ENCODE peak calls at places on chromosomes 3 and 15, in four cellular contexts. W is activated CD8-positive, alpha-beta memory T cell treated with anti-CD3 and anti-CD28 coated beads for 1 hour; C is activated CD4-positive, alpha-beta T cell treated with anti-CD3 and anti-CD28 coated beads for 36 hours; J is neural crest cell. H is an unnamed sample.
A peak's percentile ranks its signal among the peaks of the same experiment; 100 is the strongest.

GRCh38 chr3:5022966-5023776 is 43.9 kb downstream of the BHLHE40 start:
- DNase-seq in W (no peak), C (peak; percentile 62), J (no peak), H (peak; percentile 98)

GRCh38 chr3:151869186-151869585 is 4.3 kb upstream of the SUCNR1 start:
- DNase-seq in W (no peak), C (no peak), J (no peak), H (no peak)

GRCh38 chr3:61464785-61465184 is 96.6 kb upstream of the PTPRG start:
- DNase-seq in W (no peak), C (no peak), J (no peak), H (no peak)

GRCh38 chr3:149003653-149004305 is 12.4 kb downstream of the GYG1 start:
- DNase-seq in W (no peak), C (peak; percentile 37), J (no peak), H (no peak)

GRCh38 chr3:29338377-29338776 is 57.5 kb downstream of the RBMS3 start:
- DNase-seq in W (no peak), C (no peak), J (no peak), H (no peak)

GRCh38 chr3:141498592-141499223 is 11.9 kb downstream of the RASA2 start:
- DNase-seq in W (peak; percentile 62), C (peak; percentile 90), J (no peak), H (no peak)

GRCh38 chr15:76393614-76394013 is 57.0 kb downstream of the ISL2 start:
- DNase-seq in W (no peak), C (no peak), J (no peak), H (no peak)

GRCh38 chr3:154473769-154474168 is 43.8 kb upstream of the GPR149 start:
- DNase-seq in W (no peak), C (no peak), J (no peak), H (no peak)

GRCh38 chr15:83585770-83586169 is 68.2 kb upstream of the ADAMTSL3 start:
- DNase-seq in W (no peak), C (no peak), J (no peak), H (no peak)

GRCh38 chr15:79769933-79770332 is 126.9 kb downstream of the MTHFS start:
- DNase-seq in W (no peak), C (no peak), J (no peak), H (no peak)

GRCh38 chr15:50064674-50065073 is 54.4 kb downstream of the ATP8B4 start:
- DNase-seq in W (no peak), C (no peak), J (no peak), H (no peak)

GRCh38 chr15:72781621-72782020 is 1.9 kb downstream of the ADPGK start:
- DNase-seq in W (no peak), C (no peak), J (no peak), H (no peak)

GRCh38 chr3:186057594-186057993 is 51.3 kb downstream of the ETV5 start:
- DNase-seq in W (no peak), C (no peak), J (no peak), H (peak; percentile 88)

GRCh38 chr3:184911570-184911969 is 99.6 kb downstream of the VPS8 start:
- DNase-seq in W (no peak), C (no peak), J (no peak), H (no peak)

GRCh38 chr15:100879046-100879445 is 585 bp upstream of the ALDH1A3 start:
- DNase-seq in W (no peak), C (no peak), J (no peak), H (peak; percentile 32)

GRCh38 chr15:67146214-67146613 is 80.8 kb downstream of the SMAD3 start:
- DNase-seq in W (no peak), C (peak; percentile 33), J (no peak), H (peak; percentile 84)

GRCh38 chr3:192481638-192482037 is 245.7 kb downstream of the FGF12 start:
- DNase-seq in W (no peak), C (no peak), J (no peak), H (peak; percentile 87)

GRCh38 chr3:99953596-99953995 is 135.9 kb downstream of the CMSS1 start:
- DNase-seq in W (no peak), C (no peak), J (no peak), H (no peak)

GRCh38 chr3:52650437-52650836 is 35.3 kb downstream of the PBRM1 start:
- DNase-seq in W (no peak), C (no peak), J (no peak), H (peak; percentile 19)

GRCh38 chr3:11567516-11568467 is 75.9 kb downstream of the VGLL4 start:
- DNase-seq in W (no peak), C (peak; percentile 18), J (no peak), H (peak; percentile 95)

GRCh38 chr3:65433480-65433879 is 605.2 kb downstream of the MAGI1 start:
- DNase-seq in W (no peak), C (no peak), J (no peak), H (no peak)

GRCh38 chr15:73168487-73168886 is 116.2 kb downstream of the NEO1 start:
- DNase-seq in W (no peak), C (no peak), J (no peak), H (no peak)

GRCh38 chr3:44833394-44833793 is 28.3 kb upstream of the TMEM42 start:
- DNase-seq in W (no peak), C (no peak), J (no peak), H (no peak)

GRCh38 chr3:25428003-25428861 is at the start of gene RARB:
- DNase-seq in W (no peak), C (peak; percentile 15), J (peak; percentile 42), H (peak; percentile 62)

GRCh38 chr15:45333550-45333949 is 44.8 kb downstream of the GATM start:
- DNase-seq in W (no peak), C (no peak), J (no peak), H (peak; percentile 38)

GRCh38 chr3:42247576-42248027 is 18.4 kb downstream of the CCK start:
- DNase-seq in W (peak; percentile 24), C (peak; percentile 78), J (peak; percentile 63), H (peak; percentile 72)

GRCh38 chr3:42025388-42026138 is 63.7 kb upstream of the ULK4 start:
- DNase-seq in W (no peak), C (no peak), J (peak; percentile 50), H (peak; percentile 87)

GRCh38 chr3:12870942-12871341 is 29.6 kb upstream of the RPL32 start:
- DNase-seq in W (no peak), C (no peak), J (no peak), H (peak; percentile 47)

GRCh38 chr3:2420919-2421318 is 322.3 kb downstream of the CNTN4 start:
- DNase-seq in W (no peak), C (no peak), J (no peak), H (no peak)

GRCh38 chr15:82105458-82106205 is 59.8 kb upstream of the MEX3B start:
- DNase-seq in W (no peak), C (no peak), J (no peak), H (peak; percentile 76)

GRCh38 chr15:77069521-77070121 is 1.3 kb downstream of the TSPAN3 start:
- DNase-seq in W (no peak), C (no peak), J (no peak), H (no peak)

GRCh38 chr3:178436773-178437172 is 99.5 kb upstream of the KCNMB2 start:
- DNase-seq in W (no peak), C (no peak), J (no peak), H (peak; percentile 53)

GRCh38 chr15:80121546-80121945 is 31.3 kb upstream of the FAH start:
- DNase-seq in W (no peak), C (no peak), J (no peak), H (peak; percentile 6)

GRCh38 chr3:40167958-40168357 is 141.5 kb upstream of the EIF1B start:
- DNase-seq in W (no peak), C (no peak), J (no peak), H (no peak)

GRCh38 chr15:40011303-40011702 is 27.7 kb downstream of the SRP14 start:
- DNase-seq in W (no peak), C (no peak), J (no peak), H (no peak)

GRCh38 chr3:108486272-108486787 is 24.1 kb downstream of the MYH15 start:
- DNase-seq in W (no peak), C (no peak), J (no peak), H (no peak)

GRCh38 chr3:156448300-156448699 is 106.6 kb downstream of the SSR3 start:
- DNase-seq in W (peak; percentile 7), C (peak; percentile 28), J (no peak), H (peak; percentile 66)

GRCh38 chr15:43186003-43186353 is 775 bp downstream of the CCNDBP1 start:
- DNase-seq in W (no peak), C (peak; percentile 51), J (no peak), H (peak; percentile 39)

GRCh38 chr3:23961064-23961463 is 16.0 kb downstream of the NR1D2 start:
- DNase-seq in W (no peak), C (no peak), J (no peak), H (no peak)